ENCODE peak calls at places on chromosomes 5 and 9, in seven cellular contexts. One of them, this sample, is unnamed.

GRCh38 chr5:133882107-133882695 is 86.2 kb downstream of the C5orf15 start:
- DNase-seq in NCI-H2171 treated with DMSO at 0.1 percent for 48 hours: peak
- DNase-seq in NCI-H460: no peak
- DNase-seq in WERI-Rb-1: no peak
- DNase-seq in M059J: no peak
- DNase-seq in GM19239: no peak
- DNase-seq in globus pallidus: no peak
- DNase-seq in this sample: peak

GRCh38 chr5:59218424-59219045 is 635.7 kb downstream of the RAB3C start:
- DNase-seq in NCI-H460: no peak
- DNase-seq in NCI-H2171 treated with DMSO at 0.1 percent for 48 hours: peak
- DNase-seq in globus pallidus: no peak
- DNase-seq in M059J: peak
- DNase-seq in GM19239: no peak
- DNase-seq in WERI-Rb-1: no peak
- DNase-seq in this sample: no peak

GRCh38 chr5:158538506-158539074 is 561.1 kb downstream of the EBF1 start:
- DNase-seq in NCI-H2171 treated with DMSO at 0.1 percent for 48 hours: no peak
- DNase-seq in NCI-H460: no peak
- DNase-seq in GM19239: no peak
- DNase-seq in M059J: no peak
- DNase-seq in WERI-Rb-1: no peak
- DNase-seq in globus pallidus: no peak
- DNase-seq in this sample: no peak

GRCh38 chr9:126016579-126017290 is 269.6 kb downstream of the PBX3 start:
- DNase-seq in WERI-Rb-1: no peak
- DNase-seq in globus pallidus: no peak
- DNase-seq in M059J: no peak
- DNase-seq in GM19239: no peak
- DNase-seq in NCI-H2171 treated with DMSO at 0.1 percent for 48 hours: peak
- DNase-seq in NCI-H460: no peak
- DNase-seq in this sample: no peak

GRCh38 chr9:137516144-137516917 is 33.9 kb downstream of the PNPLA7 start:
- DNase-seq in NCI-H460: no peak
- DNase-seq in globus pallidus: no peak
- DNase-seq in GM19239: no peak
- DNase-seq in M059J: peak
- DNase-seq in WERI-Rb-1: no peak
- DNase-seq in NCI-H2171 treated with DMSO at 0.1 percent for 48 hours: no peak
- DNase-seq in this sample: no peak

GRCh38 chr5:67827521-67827920 is 388.0 kb upstream of the PIK3R1 start:
- DNase-seq in GM19239: no peak
- DNase-seq in NCI-H2171 treated with DMSO at 0.1 percent for 48 hours: no peak
- DNase-seq in M059J: no peak
- DNase-seq in NCI-H460: no peak
- DNase-seq in globus pallidus: no peak
- DNase-seq in WERI-Rb-1: no peak
- DNase-seq in this sample: no peak

GRCh38 chr5:72749362-72749997 is 67.0 kb upstream of the TNPO1 start:
- DNase-seq in M059J: no peak
- DNase-seq in NCI-H460: no peak
- DNase-seq in NCI-H2171 treated with DMSO at 0.1 percent for 48 hours: no peak
- DNase-seq in WERI-Rb-1: peak
- DNase-seq in GM19239: no peak
- DNase-seq in globus pallidus: no peak
- DNase-seq in this sample: no peak

GRCh38 chr5:117454716-117455212 is 880.1 kb upstream of the SEMA6A start:
- DNase-seq in NCI-H2171 treated with DMSO at 0.1 percent for 48 hours: peak
- DNase-seq in globus pallidus: no peak
- DNase-seq in NCI-H460: peak
- DNase-seq in GM19239: peak
- DNase-seq in WERI-Rb-1: peak
- DNase-seq in M059J: peak
- DNase-seq in this sample: no peak

GRCh38 chr5:132839426-132840301 is 9.2 kb upstream of the SHROOM1 start:
- DNase-seq in M059J: peak
- DNase-seq in globus pallidus: no peak
- DNase-seq in NCI-H460: no peak
- DNase-seq in WERI-Rb-1: no peak
- DNase-seq in GM19239: no peak
- DNase-seq in NCI-H2171 treated with DMSO at 0.1 percent for 48 hours: no peak
- DNase-seq in this sample: no peak

GRCh38 chr5:142428036-142428772 is 103.4 kb upstream of the SPRY4 start:
- DNase-seq in M059J: no peak
- DNase-seq in GM19239: no peak
- DNase-seq in NCI-H460: no peak
- DNase-seq in globus pallidus: no peak
- DNase-seq in NCI-H2171 treated with DMSO at 0.1 percent for 48 hours: peak
- DNase-seq in WERI-Rb-1: peak
- DNase-seq in this sample: no peak

GRCh38 chr9:18566125-18566524 is 92.2 kb downstream of the ADAMTSL1 start:
- DNase-seq in WERI-Rb-1: no peak
- DNase-seq in globus pallidus: no peak
- DNase-seq in NCI-H460: peak
- DNase-seq in GM19239: no peak
- DNase-seq in M059J: peak
- DNase-seq in NCI-H2171 treated with DMSO at 0.1 percent for 48 hours: no peak
- DNase-seq in this sample: no peak

GRCh38 chr5:162325143-162325727 is 257.7 kb downstream of the GABRG2 start:
- DNase-seq in M059J: no peak
- DNase-seq in NCI-H2171 treated with DMSO at 0.1 percent for 48 hours: no peak
- DNase-seq in WERI-Rb-1: no peak
- DNase-seq in globus pallidus: no peak
- DNase-seq in NCI-H460: peak
- DNase-seq in GM19239: no peak
- DNase-seq in this sample: no peak

GRCh38 chr5:17882760-17883488 is 248.7 kb downstream of the TAF11L14 start:
- DNase-seq in GM19239: no peak
- DNase-seq in globus pallidus: no peak
- DNase-seq in M059J: no peak
- DNase-seq in NCI-H2171 treated with DMSO at 0.1 percent for 48 hours: peak
- DNase-seq in NCI-H460: no peak
- DNase-seq in WERI-Rb-1: peak
- DNase-seq in this sample: no peak

GRCh38 chr9:128097156-128098016 is 29.4 kb downstream of the SLC25A25 start:
- DNase-seq in GM19239: no peak
- DNase-seq in NCI-H460: no peak
- DNase-seq in M059J: no peak
- DNase-seq in globus pallidus: no peak
- DNase-seq in NCI-H2171 treated with DMSO at 0.1 percent for 48 hours: no peak
- DNase-seq in WERI-Rb-1: no peak
- DNase-seq in this sample: no peak

GRCh38 chr9:128149001-128149701 is at the start of gene LCN2:
- DNase-seq in NCI-H2171 treated with DMSO at 0.1 percent for 48 hours: no peak
- DNase-seq in M059J: peak
- DNase-seq in NCI-H460: no peak
- DNase-seq in WERI-Rb-1: no peak
- DNase-seq in GM19239: peak
- DNase-seq in globus pallidus: no peak
- DNase-seq in this sample: no peak

GRCh38 chr5:88691945-88692868 is 190.8 kb downstream of the MEF2C start:
- DNase-seq in globus pallidus: peak
- DNase-seq in NCI-H460: no peak
- DNase-seq in WERI-Rb-1: no peak
- DNase-seq in NCI-H2171 treated with DMSO at 0.1 percent for 48 hours: no peak
- DNase-seq in M059J: peak
- DNase-seq in GM19239: no peak
- DNase-seq in this sample: peak

GRCh38 chr5:84825616-84826015 is 440.9 kb upstream of the EDIL3 start:
- DNase-seq in GM19239: no peak
- DNase-seq in M059J: peak
- DNase-seq in NCI-H460: no peak
- DNase-seq in WERI-Rb-1: no peak
- DNase-seq in globus pallidus: no peak
- DNase-seq in NCI-H2171 treated with DMSO at 0.1 percent for 48 hours: no peak
- DNase-seq in this sample: no peak

GRCh38 chr5:75823811-75824210 is 106.6 kb upstream of the POC5 start:
- DNase-seq in NCI-H460: no peak
- DNase-seq in NCI-H2171 treated with DMSO at 0.1 percent for 48 hours: no peak
- DNase-seq in globus pallidus: no peak
- DNase-seq in WERI-Rb-1: no peak
- DNase-seq in GM19239: no peak
- DNase-seq in M059J: no peak
- DNase-seq in this sample: no peak

GRCh38 chr5:98905857-98906688 is 22.7 kb downstream of the CHD1 start:
- DNase-seq in NCI-H2171 treated with DMSO at 0.1 percent for 48 hours: peak
- DNase-seq in globus pallidus: peak
- DNase-seq in M059J: peak
- DNase-seq in GM19239: no peak
- DNase-seq in WERI-Rb-1: no peak
- DNase-seq in NCI-H460: peak
- DNase-seq in this sample: peak

GRCh38 chr5:71982717-71983395 is 124.4 kb upstream of the MAP1B start:
- DNase-seq in globus pallidus: no peak
- DNase-seq in NCI-H460: no peak
- DNase-seq in GM19239: no peak
- DNase-seq in NCI-H2171 treated with DMSO at 0.1 percent for 48 hours: no peak
- DNase-seq in M059J: no peak
- DNase-seq in WERI-Rb-1: no peak
- DNase-seq in this sample: no peak

GRCh38 chr5:175516933-175517823 is 38.8 kb downstream of the SFXN1 start:
- DNase-seq in M059J: no peak
- DNase-seq in globus pallidus: no peak
- DNase-seq in NCI-H460: no peak
- DNase-seq in WERI-Rb-1: no peak
- DNase-seq in GM19239: no peak
- DNase-seq in NCI-H2171 treated with DMSO at 0.1 percent for 48 hours: no peak
- DNase-seq in this sample: no peak

GRCh38 chr5:102759289-102759688 is 4.2 kb downstream of the PAM start:
- DNase-seq in GM19239: no peak
- DNase-seq in WERI-Rb-1: no peak
- DNase-seq in NCI-H2171 treated with DMSO at 0.1 percent for 48 hours: peak
- DNase-seq in globus pallidus: no peak
- DNase-seq in NCI-H460: no peak
- DNase-seq in M059J: no peak
- DNase-seq in this sample: peak

GRCh38 chr9:4315582-4316215 is 15.8 kb upstream of the GLIS3 start:
- DNase-seq in globus pallidus: peak
- DNase-seq in M059J: peak
- DNase-seq in WERI-Rb-1: peak
- DNase-seq in NCI-H2171 treated with DMSO at 0.1 percent for 48 hours: peak
- DNase-seq in NCI-H460: peak
- DNase-seq in GM19239: peak
- DNase-seq in this sample: peak

GRCh38 chr9:128891354-128892222 is 9.7 kb downstream of the LRRC8A start:
- DNase-seq in WERI-Rb-1: no peak
- DNase-seq in NCI-H2171 treated with DMSO at 0.1 percent for 48 hours: no peak
- DNase-seq in GM19239: no peak
- DNase-seq in globus pallidus: no peak
- DNase-seq in M059J: no peak
- DNase-seq in NCI-H460: no peak
- DNase-seq in this sample: no peak

GRCh38 chr9:112331676-112331955 is 1.8 kb downstream of the PTBP3 start:
- DNase-seq in WERI-Rb-1: no peak
- DNase-seq in GM19239: no peak
- DNase-seq in NCI-H460: no peak
- DNase-seq in M059J: no peak
- DNase-seq in NCI-H2171 treated with DMSO at 0.1 percent for 48 hours: no peak
- DNase-seq in globus pallidus: no peak
- DNase-seq in this sample: peak

GRCh38 chr9:129343697-129344375 is 165.8 kb upstream of the IER5L start:
- DNase-seq in M059J: no peak
- DNase-seq in NCI-H2171 treated with DMSO at 0.1 percent for 48 hours: no peak
- DNase-seq in GM19239: no peak
- DNase-seq in WERI-Rb-1: no peak
- DNase-seq in globus pallidus: peak
- DNase-seq in NCI-H460: no peak
- DNase-seq in this sample: no peak

GRCh38 chr5:123371575-123372179 is 51.5 kb downstream of the CEP120 start:
- DNase-seq in GM19239: no peak
- DNase-seq in M059J: peak
- DNase-seq in NCI-H460: peak
- DNase-seq in WERI-Rb-1: peak
- DNase-seq in globus pallidus: peak
- DNase-seq in NCI-H2171 treated with DMSO at 0.1 percent for 48 hours: no peak
- DNase-seq in this sample: peak

GRCh38 chr9:6133346-6134063 is 82.1 kb upstream of the IL33 start:
- DNase-seq in NCI-H460: no peak
- DNase-seq in WERI-Rb-1: no peak
- DNase-seq in GM19239: peak
- DNase-seq in NCI-H2171 treated with DMSO at 0.1 percent for 48 hours: no peak
- DNase-seq in globus pallidus: no peak
- DNase-seq in M059J: peak
- DNase-seq in this sample: no peak

GRCh38 chr5:83562817-83563557 is 91.4 kb downstream of the VCAN start:
- DNase-seq in globus pallidus: peak
- DNase-seq in M059J: no peak
- DNase-seq in NCI-H2171 treated with DMSO at 0.1 percent for 48 hours: no peak
- DNase-seq in GM19239: no peak
- DNase-seq in NCI-H460: no peak
- DNase-seq in WERI-Rb-1: no peak
- DNase-seq in this sample: no peak

GRCh38 chr9:2872307-2872940 is 28.5 kb upstream of the PUM3 start:
- DNase-seq in M059J: peak
- DNase-seq in WERI-Rb-1: peak
- DNase-seq in globus pallidus: peak
- DNase-seq in NCI-H2171 treated with DMSO at 0.1 percent for 48 hours: peak
- DNase-seq in GM19239: no peak
- DNase-seq in NCI-H460: peak
- DNase-seq in this sample: peak

This sample was measured in G401.